ENCODE peak calls at places on chromosomes 3 and 15, in ten cellular contexts. F is HEK293T; R is activated gamma-delta T cell treated with anti-CD3 and anti-CD28 coated beads, Interleukin-2, amount 50 U/mL, for 16 hours; H is IMR-90; Y is HTR-8/SVneo; L is endothelial cell; D is LHCN-M2; G is T-helper 9 cell; B is GM19239; C is activated CD4-positive, alpha-beta T cell treated with anti-CD3 and anti-CD28 coated beads, Interleukin-2, amount 50 U/mL, for 24 hours. U is an unnamed sample.

GRCh38 chr3:102450976-102451375 is 16.2 kb downstream of the ZPLD1 start:
- DNase-seq in F (no peak), R (no peak), H (no peak), Y (no peak), L (no peak), D (no peak), G (no peak), B (no peak), C (no peak), U (no peak)

GRCh38 chr15:52505141-52505540 is 23.5 kb downstream of the MYO5A start:
- DNase-seq in F (no peak), R (no peak), H (no peak), Y (no peak), L (no peak), D (no peak), G (no peak), B (no peak), C (no peak), U (no peak)

GRCh38 chr3:72171946-72172345 is 387.0 kb upstream of the PROK2 start:
- DNase-seq in F (no peak), R (no peak), H (no peak), Y (no peak), L (no peak), D (no peak), G (no peak), B (no peak), C (no peak), U (no peak)

GRCh38 chr3:32818431-32819085 is 761 bp downstream of the TRIM71 start:
- DNase-seq in F (no peak), R (no peak), H (no peak), Y (no peak), L (peak; percentile 29), D (no peak), G (no peak), B (no peak), C (no peak), U (peak; percentile 44)

GRCh38 chr15:77782691-77783090 is 150.0 kb upstream of the LINGO1 start:
- DNase-seq in F (no peak), R (no peak), H (no peak), Y (no peak), L (no peak), D (no peak), G (no peak), B (no peak), C (no peak), U (no peak)

GRCh38 chr3:130707914-130708601 is 38.6 kb downstream of the PIK3R4 start:
- DNase-seq in F (no peak), R (no peak), H (no peak), Y (no peak), L (no peak), D (no peak), G (no peak), B (no peak), C (no peak), U (no peak)

GRCh38 chr3:56102034-56102433 is 366.2 kb downstream of the ERC2 start:
- DNase-seq in F (no peak), R (no peak), H (no peak), Y (no peak), L (no peak), D (no peak), G (no peak), B (no peak), C (no peak), U (no peak)

GRCh38 chr15:82159922-82160321 is 102.6 kb downstream of the EFL1 start:
- DNase-seq in F (no peak), R (no peak), H (peak; percentile 100), Y (peak; percentile 60), L (no peak), D (peak; percentile 96), G (no peak), B (no peak), C (no peak), U (no peak)

GRCh38 chr3:56291953-56292352 is 176.3 kb downstream of the ERC2 start:
- DNase-seq in F (no peak), R (no peak), H (no peak), Y (no peak), L (no peak), D (no peak), G (no peak), B (no peak), C (no peak), U (no peak)